ENCODE peak calls at places on chromosome 18, in six cellular contexts. R, A, V, F, E and Z are unnamed samples.
A peak's percentile ranks its signal among the peaks of the same experiment; 100 is the strongest.

GRCh38 chr18:45050712-45051639 is 370.3 kb downstream of the SETBP1 start:
- DNase-seq in F (peak; percentile 67), R (peak; percentile 9), E (no peak), V (no peak), A (no peak), Z (peak; percentile 23)

GRCh38 chr18:55494899-55495298 is 93.1 kb downstream of the TCF4 start:
- DNase-seq in A (no peak), V (no peak), R (no peak), F (no peak), E (no peak), Z (no peak)

GRCh38 chr18:46169464-46169941 is 65.3 kb downstream of the HAUS1 start:
- DNase-seq in F (no peak), A (no peak), R (peak; percentile 68), V (no peak), E (no peak), Z (no peak)

GRCh38 chr18:48949606-48950535 is 894 bp downstream of the SMAD7 start:
- DNase-seq in E (no peak), A (peak; percentile 51), F (no peak), V (peak; percentile 34), R (peak; percentile 46), Z (no peak)

GRCh38 chr18:22879279-22879678 is 53.8 kb upstream of the RBBP8 start:
- DNase-seq in R (no peak), V (no peak), F (no peak), A (no peak), E (no peak), Z (no peak)

GRCh38 chr18:53567935-53568574 is 656.4 kb downstream of the MBD2 start:
- DNase-seq in F (no peak), A (no peak), E (no peak), R (no peak), V (peak; percentile 43), Z (peak; percentile 7)

GRCh38 chr18:21242141-21243040 is at the start of gene GREB1L:
- DNase-seq in F (no peak), V (peak; percentile 30), A (no peak), R (peak; percentile 11), E (peak; percentile 65), Z (no peak)

GRCh38 chr18:49812321-49813070 is 837 bp downstream of the ACAA2 start:
- DNase-seq in E (no peak), A (no peak), V (no peak), F (no peak), R (no peak), Z (peak; percentile 1)

GRCh38 chr18:74949611-74950010 is 259.3 kb downstream of the PTGR3 start:
- DNase-seq in R (no peak), F (no peak), E (no peak), V (no peak), A (no peak), Z (no peak)

GRCh38 chr18:79321625-79322024 is 74.1 kb upstream of the NFATC1 start:
- DNase-seq in E (no peak), R (peak; percentile 60), A (no peak), F (no peak), V (no peak), Z (no peak)

GRCh38 chr18:69717586-69717985 is 230.1 kb downstream of the CD226 start:
- DNase-seq in R (no peak), A (no peak), V (no peak), E (no peak), F (no peak), Z (no peak)

GRCh38 chr18:28365406-28365805 is 188.5 kb upstream of the CDH2 start:
- DNase-seq in V (no peak), A (no peak), R (peak; percentile 60), E (no peak), F (peak; percentile 17), Z (peak; percentile 51)

GRCh38 chr18:46439037-46439436 is 218.0 kb downstream of the LOXHD1 start:
- DNase-seq in A (no peak), V (no peak), R (no peak), F (no peak), E (no peak), Z (no peak)

GRCh38 chr18:80196528-80197320 is 50.6 kb downstream of the PARD6G start:
- DNase-seq in F (peak; percentile 22), R (no peak), E (no peak), A (no peak), V (no peak), Z (no peak)

GRCh38 chr18:76981388-76981968 is 151.1 kb downstream of the MBP start:
- DNase-seq in A (peak; percentile 59), V (no peak), E (no peak), R (no peak), F (no peak), Z (no peak)

GRCh38 chr18:4020026-4020425 is 435.1 kb downstream of the DLGAP1 start:
- DNase-seq in R (no peak), A (no peak), V (no peak), E (no peak), F (no peak), Z (no peak)

GRCh38 chr18:3525870-3526420 is 76.0 kb downstream of the TGIF1 start:
- DNase-seq in V (no peak), A (peak; percentile 13), R (no peak), E (peak; percentile 32), F (no peak), Z (no peak)

GRCh38 chr18:55310044-55310676 is 277.8 kb downstream of the TCF4 start:
- DNase-seq in E (no peak), R (no peak), A (no peak), F (no peak), V (no peak), Z (no peak)

GRCh38 chr18:39946623-39947061 is 2008.4 kb upstream of the PIK3C3 start:
- DNase-seq in E (no peak), F (peak; percentile 70), A (no peak), V (no peak), R (peak; percentile 95), Z (peak; percentile 1)

GRCh38 chr18:79937103-79937860 is 14.2 kb downstream of the SLC66A2 start:
- DNase-seq in A (no peak), E (peak; percentile 14), R (no peak), F (no peak), V (no peak), Z (no peak)

GRCh38 chr18:49525981-49526380 is 35.9 kb upstream of the LIPG start:
- DNase-seq in A (no peak), E (no peak), R (no peak), V (no peak), F (no peak), Z (no peak)